ENCODE peak calls at places on chromosomes 4 and X, in ten cellular contexts. Z is CD4-positive, alpha-beta memory T cell; V is stimulated activated CD4-positive, alpha-beta T cell treated with anti-CD3 and anti-CD28 coated beads, Interleukin-4, amount 100 ng/mL, for 1 hour; Q is neural crest cell; F is GM12878; J is stimulated activated naive CD8-positive, alpha-beta T cell treated with anti-CD3 and anti-CD28 coated beads, Interleukin-15, Interleukin-2, amounts not matched to agents 100 U/mL and 50 U/mL, for 24 hours; P is CD4-positive, alpha-beta T cell; L is NCI-H1105 treated with DMSO at 0.1 percent for 48 hours; M is activated T-cell treated with anti-CD3 and anti-CD28 coated beads for 48 hours; X is AG04450. Y is an unnamed sample.

GRCh38 chrX:112769034-112769433 is 71.6 kb downstream of the AMOT start:
- DNase-seq in Z (no peak), V (no peak), Q (no peak), F (no peak), J (no peak), P (no peak), L (no peak), M (no peak), X (no peak), Y (no peak)

GRCh38 chrX:1425381-1425780 is 27.3 kb downstream of the ASMTL start:
- DNase-seq in Z (no peak), V (no peak), Q (no peak), F (no peak), J (no peak), P (no peak), L (no peak), M (no peak), X (no peak), Y (no peak)

GRCh38 chr4:99815597-99816011 is 1.0 kb upstream of the DAPP1 start:
- DNase-seq in Z (no peak), V (no peak), Q (no peak), F (no peak), J (no peak), P (no peak), L (peak; percentile 76), M (no peak), X (no peak), Y (no peak)

GRCh38 chrX:107197306-107197705 is 8.9 kb downstream of the NUP62CL start:
- DNase-seq in Z (no peak), V (no peak), Q (no peak), F (no peak), J (no peak), P (no peak), L (no peak), M (no peak), X (no peak), Y (no peak)

GRCh38 chrX:70264784-70265183 is 3.4 kb upstream of the ARR3 start:
- DNase-seq in Z (no peak), V (no peak), Q (no peak), F (no peak), J (no peak), P (no peak), L (no peak), M (no peak), X (no peak), Y (no peak)

GRCh38 chrX:129530410-129530809 is 7.1 kb upstream of the SMARCA1 start:
- DNase-seq in Z (no peak), V (no peak), Q (no peak), F (no peak), J (no peak), P (no peak), L (no peak), M (no peak), X (no peak), Y (no peak)

GRCh38 chrX:39869846-39870601 is 227.7 kb downstream of the BCOR start:
- DNase-seq in Z (peak; percentile 67), V (peak; percentile 60), Q (no peak), F (no peak), J (peak; percentile 69), P (peak; percentile 44), L (no peak), M (peak; percentile 63), X (no peak), Y (no peak)

GRCh38 chr4:66555301-66555700 is 885.0 kb upstream of the EPHA5 start:
- DNase-seq in Z (no peak), V (no peak), Q (no peak), F (no peak), J (no peak), P (no peak), L (no peak), M (no peak), X (no peak), Y (no peak)

GRCh38 chr4:151174784-151175183 is 75.4 kb downstream of the RPS3A start:
- DNase-seq in Z (no peak), V (no peak), Q (no peak), F (no peak), J (no peak), P (no peak), L (no peak), M (no peak), X (no peak), Y (no peak)

GRCh38 chrX:48890296-48890925 is 7.2 kb downstream of the TIMM17B start:
- DNase-seq in Z (no peak), V (peak; percentile 26), Q (no peak), F (no peak), J (peak; percentile 19), P (no peak), L (no peak), M (no peak), X (no peak), Y (no peak)

GRCh38 chrX:25125483-25125882 is 109.7 kb upstream of the ARX start:
- DNase-seq in Z (no peak), V (no peak), Q (no peak), F (no peak), J (no peak), P (no peak), L (no peak), M (no peak), X (no peak), Y (no peak)